ENCODE peak calls at places on chromosomes 5 and 9, in nine cellular contexts. One of them, this sample, is unnamed.

GRCh38 chr5:10502130-10502529 is 60.5 kb downstream of the ROPN1L start:
- DNase-seq in stomach: no peak
- DNase-seq in K562: no peak
- DNase-seq in psoas muscle: no peak
- DNase-seq in H1: no peak
- DNase-seq in keratinocyte: no peak
- DNase-seq in IMR-90: no peak
- DNase-seq in fibroblast of lung: no peak
- DNase-seq in OCI-LY7: no peak
- DNase-seq in this sample: no peak

GRCh38 chr9:112029921-112030444 is 133.4 kb downstream of the UGCG start:
- DNase-seq in K562: no peak
- DNase-seq in IMR-90: peak; percentile 84
- DNase-seq in fibroblast of lung: no peak
- DNase-seq in H1: peak; percentile 25
- DNase-seq in psoas muscle: no peak
- DNase-seq in keratinocyte: peak; percentile 72
- DNase-seq in stomach: peak; percentile 37
- DNase-seq in OCI-LY7: no peak
- DNase-seq in this sample: peak; percentile 90

GRCh38 chr5:140322751-140323731 is 20.1 kb upstream of the PFDN1 start:
- DNase-seq in OCI-LY7: no peak
- DNase-seq in K562: no peak
- DNase-seq in psoas muscle: no peak
- DNase-seq in IMR-90: peak; percentile 98
- DNase-seq in stomach: peak; percentile 84
- DNase-seq in keratinocyte: no peak
- DNase-seq in H1: no peak
- DNase-seq in fibroblast of lung: peak; percentile 74
- DNase-seq in this sample: peak; percentile 63

GRCh38 chr9:136614967-136615623 is 47.6 kb upstream of the EGFL7 start:
- DNase-seq in H1: no peak
- DNase-seq in K562: no peak
- DNase-seq in fibroblast of lung: no peak
- DNase-seq in psoas muscle: no peak
- DNase-seq in stomach: no peak
- DNase-seq in OCI-LY7: no peak
- DNase-seq in IMR-90: no peak
- DNase-seq in keratinocyte: no peak
- DNase-seq in this sample: no peak

GRCh38 chr9:12703996-12704395 is 10.8 kb downstream of the TYRP1 start:
- DNase-seq in psoas muscle: no peak
- DNase-seq in fibroblast of lung: no peak
- DNase-seq in keratinocyte: no peak
- DNase-seq in OCI-LY7: no peak
- DNase-seq in IMR-90: peak; percentile 12
- DNase-seq in H1: no peak
- DNase-seq in K562: no peak
- DNase-seq in stomach: no peak
- DNase-seq in this sample: no peak

GRCh38 chr5:138952962-138953361 is 77.8 kb upstream of the LRRTM2 start:
- DNase-seq in psoas muscle: no peak
- DNase-seq in K562: no peak
- DNase-seq in H1: no peak
- DNase-seq in IMR-90: no peak
- DNase-seq in stomach: no peak
- DNase-seq in OCI-LY7: no peak
- DNase-seq in fibroblast of lung: no peak
- DNase-seq in keratinocyte: no peak
- DNase-seq in this sample: no peak

GRCh38 chr9:133632806-133633680 is 3.1 kb upstream of the DBH start:
- DNase-seq in fibroblast of lung: no peak
- DNase-seq in IMR-90: no peak
- DNase-seq in H1: no peak
- DNase-seq in K562: no peak
- DNase-seq in stomach: no peak
- DNase-seq in psoas muscle: no peak
- DNase-seq in OCI-LY7: no peak
- DNase-seq in keratinocyte: no peak
- DNase-seq in this sample: no peak

GRCh38 chr5:27172708-27173107 is 134.3 kb upstream of the CDH9 start:
- DNase-seq in H1: no peak
- DNase-seq in stomach: no peak
- DNase-seq in OCI-LY7: no peak
- DNase-seq in fibroblast of lung: no peak
- DNase-seq in psoas muscle: no peak
- DNase-seq in IMR-90: no peak
- DNase-seq in keratinocyte: no peak
- DNase-seq in K562: no peak
- DNase-seq in this sample: peak; percentile 11

DNA sequence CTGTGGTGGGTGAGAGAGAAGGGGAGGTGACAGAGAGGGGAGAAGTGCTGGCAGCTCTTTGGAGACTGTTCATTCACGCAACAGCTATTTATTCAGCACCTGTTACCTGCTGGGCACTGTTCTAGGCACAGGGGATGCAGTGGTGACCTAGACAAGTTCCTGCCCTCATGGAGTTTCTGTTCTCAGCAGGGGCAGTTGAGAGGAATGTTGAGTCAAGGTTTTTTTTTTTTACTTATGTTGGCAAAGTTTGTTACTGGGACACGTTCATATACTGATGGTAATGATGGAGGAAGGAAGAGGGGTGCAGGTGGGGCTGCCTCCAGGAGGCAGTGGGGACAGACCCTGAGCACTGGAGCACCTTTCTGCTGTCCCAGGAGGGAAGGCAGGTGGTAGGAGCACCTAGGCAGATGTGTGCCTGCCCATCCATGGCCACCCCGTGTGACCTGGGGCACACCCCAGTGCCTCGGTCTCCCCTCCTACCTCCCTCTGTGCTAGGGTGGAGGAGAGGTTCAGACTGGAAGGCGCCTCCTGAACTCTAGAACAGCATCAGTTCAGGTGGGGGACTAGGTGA is 49.4 kb upstream of the SLC25A51 start:
- DNase-seq in psoas muscle: no peak
- DNase-seq in H1: no peak
- DNase-seq in OCI-LY7: no peak
- DNase-seq in IMR-90: no peak
- DNase-seq in keratinocyte: no peak
- DNase-seq in K562: no peak
- DNase-seq in stomach: no peak
- DNase-seq in fibroblast of lung: no peak
- DNase-seq in this sample: no peak
- H3K27ac ChIP-seq in psoas muscle: peak overlapping the region; percentile 85
- H3K27ac ChIP-seq in H1: no peak overlapping the region
- H3K27ac ChIP-seq in OCI-LY7: no peak overlapping the region
- H3K27ac ChIP-seq in IMR-90: peak overlapping the region; percentile 87
- H3K27ac ChIP-seq in keratinocyte: peak overlapping the region; percentile 95
- H3K27ac ChIP-seq in K562: peak overlapping the region; percentile 70
- H3K27ac ChIP-seq in stomach: peak overlapping the region; percentile 46
- H3K27ac ChIP-seq in fibroblast of lung: peak overlapping the region; percentile 96
- H3K27ac ChIP-seq in this sample: peak overlapping the region; percentile 89

GRCh38 chr9:91036826-91037510 is 235.3 kb downstream of the SYK start:
- DNase-seq in stomach: peak; percentile 77
- DNase-seq in H1: peak; percentile 44
- DNase-seq in IMR-90: peak; percentile 92
- DNase-seq in keratinocyte: no peak
- DNase-seq in K562: peak; percentile 73
- DNase-seq in fibroblast of lung: peak; percentile 94
- DNase-seq in psoas muscle: peak; percentile 79
- DNase-seq in OCI-LY7: peak; percentile 72
- DNase-seq in this sample: peak; percentile 41
- TF ChIP-seq CTCF in stomach: peak; percentile 38
- TF ChIP-seq CTCF in H1: peak; percentile 66
- TF ChIP-seq CTCF in IMR-90: peak; percentile 82
- TF ChIP-seq CTCF in keratinocyte: peak; percentile 33
- TF ChIP-seq CTCF in K562: peak; percentile 75
- TF ChIP-seq CTCF in fibroblast of lung: peak; percentile 59
- TF ChIP-seq CTCF in psoas muscle: peak; percentile 67
- TF ChIP-seq CTCF in OCI-LY7: peak; percentile 68
- TF ChIP-seq CTCF in this sample: no peak

GRCh38 chr5:38423536-38424178 is 132.8 kb downstream of the LIFR start:
- DNase-seq in psoas muscle: no peak
- DNase-seq in fibroblast of lung: no peak
- DNase-seq in H1: no peak
- DNase-seq in OCI-LY7: no peak
- DNase-seq in stomach: no peak
- DNase-seq in K562: no peak
- DNase-seq in keratinocyte: no peak
- DNase-seq in IMR-90: no peak
- DNase-seq in this sample: no peak

GRCh38 chr5:38426493-38426892 is 130.0 kb downstream of the LIFR start:
- DNase-seq in K562: no peak
- DNase-seq in OCI-LY7: no peak
- DNase-seq in fibroblast of lung: peak; percentile 68
- DNase-seq in keratinocyte: no peak
- DNase-seq in psoas muscle: no peak
- DNase-seq in H1: no peak
- DNase-seq in stomach: no peak
- DNase-seq in IMR-90: peak; percentile 58
- DNase-seq in this sample: peak; percentile 51

GRCh38 chr5:38422622-38423021 is 133.8 kb downstream of the LIFR start:
- DNase-seq in keratinocyte: no peak
- DNase-seq in OCI-LY7: no peak
- DNase-seq in fibroblast of lung: no peak
- DNase-seq in K562: no peak
- DNase-seq in stomach: no peak
- DNase-seq in psoas muscle: no peak
- DNase-seq in H1: no peak
- DNase-seq in IMR-90: no peak
- DNase-seq in this sample: no peak

GRCh38 chr5:38426986-38427950 is 129.2 kb downstream of the LIFR start:
- DNase-seq in IMR-90: peak; percentile 70
- DNase-seq in H1: no peak
- DNase-seq in keratinocyte: peak; percentile 73
- DNase-seq in fibroblast of lung: no peak
- DNase-seq in psoas muscle: no peak
- DNase-seq in stomach: no peak
- DNase-seq in K562: no peak
- DNase-seq in OCI-LY7: no peak
- DNase-seq in this sample: peak; percentile 55

GRCh38 chr5:38424237-38425080 is 132.0 kb downstream of the LIFR start:
- DNase-seq in fibroblast of lung: no peak
- DNase-seq in keratinocyte: no peak
- DNase-seq in stomach: no peak
- DNase-seq in H1: no peak
- DNase-seq in K562: no peak
- DNase-seq in psoas muscle: no peak
- DNase-seq in OCI-LY7: no peak
- DNase-seq in IMR-90: no peak
- DNase-seq in this sample: no peak
- H3K27ac ChIP-seq in fibroblast of lung: no peak overlapping the region
- H3K27ac ChIP-seq in keratinocyte: no peak overlapping the region
- H3K27ac ChIP-seq in stomach: no peak overlapping the region
- H3K27ac ChIP-seq in H1: no peak overlapping the region
- H3K27ac ChIP-seq in K562: no peak overlapping the region
- H3K27ac ChIP-seq in psoas muscle: no peak overlapping the region
- H3K27ac ChIP-seq in OCI-LY7: no peak overlapping the region
- H3K27ac ChIP-seq in IMR-90: no peak overlapping the region
- H3K27ac ChIP-seq in this sample: no peak overlapping the region

GRCh38 chr5:36778336-36778735 is 98.2 kb upstream of the NIPBL start:
- DNase-seq in keratinocyte: no peak
- DNase-seq in IMR-90: no peak
- DNase-seq in OCI-LY7: no peak
- DNase-seq in stomach: no peak
- DNase-seq in H1: no peak
- DNase-seq in psoas muscle: no peak
- DNase-seq in fibroblast of lung: no peak
- DNase-seq in K562: no peak
- DNase-seq in this sample: no peak

GRCh38 chr5:36777105-36777757 is 99.3 kb upstream of the NIPBL start:
- DNase-seq in H1: peak; percentile 5
- DNase-seq in keratinocyte: no peak
- DNase-seq in IMR-90: peak; percentile 27
- DNase-seq in psoas muscle: no peak
- DNase-seq in fibroblast of lung: peak; percentile 38
- DNase-seq in stomach: no peak
- DNase-seq in K562: peak; percentile 38
- DNase-seq in OCI-LY7: peak; percentile 5
- DNase-seq in this sample: peak; percentile 18
- TF ChIP-seq CTCF in H1: peak; percentile 56
- TF ChIP-seq CTCF in keratinocyte: peak; percentile 17
- TF ChIP-seq CTCF in IMR-90: peak; percentile 40
- TF ChIP-seq CTCF in psoas muscle: peak; percentile 48
- TF ChIP-seq CTCF in fibroblast of lung: peak; percentile 41
- TF ChIP-seq CTCF in stomach: peak; percentile 38
- TF ChIP-seq CTCF in K562: peak; percentile 54
- TF ChIP-seq CTCF in OCI-LY7: peak; percentile 44
- TF ChIP-seq CTCF in this sample: no peak

GRCh38 chr5:59766394-59766793 is 127.1 kb downstream of the PDE4D start:
- DNase-seq in keratinocyte: no peak
- DNase-seq in psoas muscle: no peak
- DNase-seq in H1: no peak
- DNase-seq in IMR-90: no peak
- DNase-seq in K562: no peak
- DNase-seq in stomach: peak; percentile 79
- DNase-seq in OCI-LY7: no peak
- DNase-seq in fibroblast of lung: peak; percentile 41
- DNase-seq in this sample: no peak
- H3K27ac ChIP-seq in keratinocyte: peak overlapping the region; percentile 99
- H3K27ac ChIP-seq in psoas muscle: no peak overlapping the region
- H3K27ac ChIP-seq in H1: no peak overlapping the region
- H3K27ac ChIP-seq in IMR-90: no peak overlapping the region
- H3K27ac ChIP-seq in K562: no peak overlapping the region
- H3K27ac ChIP-seq in stomach: peak overlapping the region; percentile 85
- H3K27ac ChIP-seq in OCI-LY7: no peak overlapping the region
- H3K27ac ChIP-seq in fibroblast of lung: no peak overlapping the region
- H3K27ac ChIP-seq in this sample: peak overlapping the region; percentile 76

GRCh38 chr9:99867536-99867935 is 38.9 kb upstream of the STX17 start:
- DNase-seq in psoas muscle: no peak
- DNase-seq in stomach: no peak
- DNase-seq in H1: no peak
- DNase-seq in OCI-LY7: no peak
- DNase-seq in K562: no peak
- DNase-seq in fibroblast of lung: no peak
- DNase-seq in keratinocyte: no peak
- DNase-seq in IMR-90: no peak
- DNase-seq in this sample: no peak

GRCh38 chr9:99860266-99860665 is 38.6 kb downstream of the NR4A3 start:
- DNase-seq in stomach: no peak
- DNase-seq in keratinocyte: no peak
- DNase-seq in H1: no peak
- DNase-seq in fibroblast of lung: no peak
- DNase-seq in psoas muscle: no peak
- DNase-seq in IMR-90: no peak
- DNase-seq in K562: no peak
- DNase-seq in OCI-LY7: no peak
- DNase-seq in this sample: no peak

GRCh38 chr9:99867968-99868367 is 38.5 kb upstream of the STX17 start:
- DNase-seq in keratinocyte: no peak
- DNase-seq in H1: no peak
- DNase-seq in psoas muscle: no peak
- DNase-seq in K562: no peak
- DNase-seq in fibroblast of lung: no peak
- DNase-seq in stomach: no peak
- DNase-seq in OCI-LY7: no peak
- DNase-seq in IMR-90: no peak
- DNase-seq in this sample: no peak

GRCh38 chr9:99866398-99866797 is 40.1 kb upstream of the STX17 start:
- DNase-seq in IMR-90: no peak
- DNase-seq in stomach: no peak
- DNase-seq in fibroblast of lung: no peak
- DNase-seq in psoas muscle: no peak
- DNase-seq in K562: no peak
- DNase-seq in OCI-LY7: no peak
- DNase-seq in H1: no peak
- DNase-seq in keratinocyte: no peak
- DNase-seq in this sample: no peak

GRCh38 chr9:99863955-99864354 is 42.3 kb downstream of the NR4A3 start:
- DNase-seq in K562: no peak
- DNase-seq in IMR-90: no peak
- DNase-seq in fibroblast of lung: no peak
- DNase-seq in H1: no peak
- DNase-seq in psoas muscle: no peak
- DNase-seq in stomach: no peak
- DNase-seq in OCI-LY7: no peak
- DNase-seq in keratinocyte: no peak
- DNase-seq in this sample: no peak
- TF ChIP-seq CTCF in K562: no peak
- TF ChIP-seq CTCF in IMR-90: no peak
- TF ChIP-seq CTCF in fibroblast of lung: no peak
- TF ChIP-seq CTCF in H1: no peak
- TF ChIP-seq CTCF in psoas muscle: no peak
- TF ChIP-seq CTCF in stomach: no peak
- TF ChIP-seq CTCF in OCI-LY7: no peak
- TF ChIP-seq CTCF in keratinocyte: no peak
- TF ChIP-seq CTCF in this sample: no peak

This sample was measured in RWPE1.